ENCODE peak calls at places on chromosomes 11 and 22, in nine cellular contexts. One of them, this sample, is unnamed.

GRCh38 chr11:27161071-27161470 is 120.5 kb downstream of the BBOX1 start:
- DNase-seq in Calu3: no peak
- DNase-seq in PC-3: peak; percentile 6
- DNase-seq in non-pigmented ciliary epithelial cell: peak; percentile 36
- DNase-seq in activated CD4-positive, alpha-beta T cell treated with anti-CD3 and anti-CD28 coated beads, Interleukin-2, amount 50 U/mL, for 24 hours: no peak
- DNase-seq in stimulated activated CD4-positive, alpha-beta T cell treated with anti-CD3 and anti-CD28 coated beads, Interleukin-2, amount 100 ng/mL, for 48 hours: no peak
- DNase-seq in RPMI7951: no peak
- DNase-seq in bronchial epithelial cell: peak; percentile 28
- DNase-seq in lower lobe of right lung: no peak
- DNase-seq in this sample: no peak

GRCh38 chr11:7969756-7970646 is 4.8 kb upstream of the NLRP10 start:
- DNase-seq in Calu3: no peak
- DNase-seq in PC-3: no peak
- DNase-seq in non-pigmented ciliary epithelial cell: no peak
- DNase-seq in activated CD4-positive, alpha-beta T cell treated with anti-CD3 and anti-CD28 coated beads, Interleukin-2, amount 50 U/mL, for 24 hours: no peak
- DNase-seq in stimulated activated CD4-positive, alpha-beta T cell treated with anti-CD3 and anti-CD28 coated beads, Interleukin-2, amount 100 ng/mL, for 48 hours: no peak
- DNase-seq in RPMI7951: peak; percentile 75
- DNase-seq in bronchial epithelial cell: no peak
- DNase-seq in lower lobe of right lung: no peak
- DNase-seq in this sample: no peak

GRCh38 chr11:64285885-64286800 is 495 bp downstream of the GPR137 start:
- DNase-seq in Calu3: peak; percentile 56
- DNase-seq in PC-3: peak; percentile 55
- DNase-seq in non-pigmented ciliary epithelial cell: no peak
- DNase-seq in activated CD4-positive, alpha-beta T cell treated with anti-CD3 and anti-CD28 coated beads, Interleukin-2, amount 50 U/mL, for 24 hours: no peak
- DNase-seq in stimulated activated CD4-positive, alpha-beta T cell treated with anti-CD3 and anti-CD28 coated beads, Interleukin-2, amount 100 ng/mL, for 48 hours: no peak
- DNase-seq in RPMI7951: no peak
- DNase-seq in bronchial epithelial cell: no peak
- DNase-seq in lower lobe of right lung: no peak
- DNase-seq in this sample: no peak

GRCh38 chr11:64266339-64266738 is 15.0 kb downstream of the PLCB3 start:
- DNase-seq in Calu3: no peak
- DNase-seq in PC-3: peak; percentile 60
- DNase-seq in non-pigmented ciliary epithelial cell: no peak
- DNase-seq in activated CD4-positive, alpha-beta T cell treated with anti-CD3 and anti-CD28 coated beads, Interleukin-2, amount 50 U/mL, for 24 hours: no peak
- DNase-seq in stimulated activated CD4-positive, alpha-beta T cell treated with anti-CD3 and anti-CD28 coated beads, Interleukin-2, amount 100 ng/mL, for 48 hours: no peak
- DNase-seq in RPMI7951: peak; percentile 84
- DNase-seq in bronchial epithelial cell: peak; percentile 61
- DNase-seq in lower lobe of right lung: no peak
- DNase-seq in this sample: no peak

GRCh38 chr11:2217211-2218081 is 45.8 kb upstream of the TH start:
- DNase-seq in Calu3: no peak
- DNase-seq in PC-3: no peak
- DNase-seq in non-pigmented ciliary epithelial cell: no peak
- DNase-seq in activated CD4-positive, alpha-beta T cell treated with anti-CD3 and anti-CD28 coated beads, Interleukin-2, amount 50 U/mL, for 24 hours: no peak
- DNase-seq in stimulated activated CD4-positive, alpha-beta T cell treated with anti-CD3 and anti-CD28 coated beads, Interleukin-2, amount 100 ng/mL, for 48 hours: no peak
- DNase-seq in RPMI7951: no peak
- DNase-seq in bronchial epithelial cell: no peak
- DNase-seq in lower lobe of right lung: peak; percentile 44
- DNase-seq in this sample: no peak

GRCh38 chr11:62917906-62918502 is 3.2 kb downstream of the CHRM1 start:
- DNase-seq in Calu3: no peak
- DNase-seq in PC-3: no peak
- DNase-seq in non-pigmented ciliary epithelial cell: no peak
- DNase-seq in activated CD4-positive, alpha-beta T cell treated with anti-CD3 and anti-CD28 coated beads, Interleukin-2, amount 50 U/mL, for 24 hours: no peak
- DNase-seq in stimulated activated CD4-positive, alpha-beta T cell treated with anti-CD3 and anti-CD28 coated beads, Interleukin-2, amount 100 ng/mL, for 48 hours: no peak
- DNase-seq in RPMI7951: no peak
- DNase-seq in bronchial epithelial cell: no peak
- DNase-seq in lower lobe of right lung: peak; percentile 9
- DNase-seq in this sample: no peak

GRCh38 chr11:34028407-34028804 is 23.1 kb upstream of the CAPRIN1 start:
- DNase-seq in Calu3: peak; percentile 3
- DNase-seq in PC-3: no peak
- DNase-seq in non-pigmented ciliary epithelial cell: no peak
- DNase-seq in activated CD4-positive, alpha-beta T cell treated with anti-CD3 and anti-CD28 coated beads, Interleukin-2, amount 50 U/mL, for 24 hours: no peak
- DNase-seq in stimulated activated CD4-positive, alpha-beta T cell treated with anti-CD3 and anti-CD28 coated beads, Interleukin-2, amount 100 ng/mL, for 48 hours: no peak
- DNase-seq in RPMI7951: no peak
- DNase-seq in bronchial epithelial cell: no peak
- DNase-seq in lower lobe of right lung: no peak
- DNase-seq in this sample: no peak

GRCh38 chr11:104830508-104830907 is 67.8 kb downstream of the CASP12 start:
- DNase-seq in Calu3: no peak
- DNase-seq in PC-3: no peak
- DNase-seq in non-pigmented ciliary epithelial cell: no peak
- DNase-seq in activated CD4-positive, alpha-beta T cell treated with anti-CD3 and anti-CD28 coated beads, Interleukin-2, amount 50 U/mL, for 24 hours: no peak
- DNase-seq in stimulated activated CD4-positive, alpha-beta T cell treated with anti-CD3 and anti-CD28 coated beads, Interleukin-2, amount 100 ng/mL, for 48 hours: no peak
- DNase-seq in RPMI7951: no peak
- DNase-seq in bronchial epithelial cell: no peak
- DNase-seq in lower lobe of right lung: no peak
- DNase-seq in this sample: no peak

GRCh38 chr22:36362077-36362476 is 25.7 kb downstream of the MYH9 start:
- DNase-seq in Calu3: no peak
- DNase-seq in PC-3: no peak
- DNase-seq in non-pigmented ciliary epithelial cell: no peak
- DNase-seq in activated CD4-positive, alpha-beta T cell treated with anti-CD3 and anti-CD28 coated beads, Interleukin-2, amount 50 U/mL, for 24 hours: no peak
- DNase-seq in stimulated activated CD4-positive, alpha-beta T cell treated with anti-CD3 and anti-CD28 coated beads, Interleukin-2, amount 100 ng/mL, for 48 hours: no peak
- DNase-seq in RPMI7951: no peak
- DNase-seq in bronchial epithelial cell: no peak
- DNase-seq in lower lobe of right lung: no peak
- DNase-seq in this sample: no peak

GRCh38 chr22:46129390-46130041 is 20.8 kb upstream of the PPARA start:
- DNase-seq in Calu3: no peak
- DNase-seq in PC-3: no peak
- DNase-seq in non-pigmented ciliary epithelial cell: no peak
- DNase-seq in activated CD4-positive, alpha-beta T cell treated with anti-CD3 and anti-CD28 coated beads, Interleukin-2, amount 50 U/mL, for 24 hours: no peak
- DNase-seq in stimulated activated CD4-positive, alpha-beta T cell treated with anti-CD3 and anti-CD28 coated beads, Interleukin-2, amount 100 ng/mL, for 48 hours: no peak
- DNase-seq in RPMI7951: no peak
- DNase-seq in bronchial epithelial cell: no peak
- DNase-seq in lower lobe of right lung: peak; percentile 83
- DNase-seq in this sample: peak; percentile 70

GRCh38 chr11:76265771-76266241 is 59.5 kb upstream of the WNT11 start:
- DNase-seq in Calu3: no peak
- DNase-seq in PC-3: no peak
- DNase-seq in non-pigmented ciliary epithelial cell: no peak
- DNase-seq in activated CD4-positive, alpha-beta T cell treated with anti-CD3 and anti-CD28 coated beads, Interleukin-2, amount 50 U/mL, for 24 hours: no peak
- DNase-seq in stimulated activated CD4-positive, alpha-beta T cell treated with anti-CD3 and anti-CD28 coated beads, Interleukin-2, amount 100 ng/mL, for 48 hours: no peak
- DNase-seq in RPMI7951: peak; percentile 39
- DNase-seq in bronchial epithelial cell: no peak
- DNase-seq in lower lobe of right lung: no peak
- DNase-seq in this sample: no peak

GRCh38 chr11:78516281-78516680 is 58.4 kb downstream of the NARS2 start:
- DNase-seq in Calu3: no peak
- DNase-seq in PC-3: no peak
- DNase-seq in non-pigmented ciliary epithelial cell: no peak
- DNase-seq in activated CD4-positive, alpha-beta T cell treated with anti-CD3 and anti-CD28 coated beads, Interleukin-2, amount 50 U/mL, for 24 hours: no peak
- DNase-seq in stimulated activated CD4-positive, alpha-beta T cell treated with anti-CD3 and anti-CD28 coated beads, Interleukin-2, amount 100 ng/mL, for 48 hours: no peak
- DNase-seq in RPMI7951: no peak
- DNase-seq in bronchial epithelial cell: no peak
- DNase-seq in lower lobe of right lung: no peak
- DNase-seq in this sample: no peak

GRCh38 chr11:119298726-119299125 is 18.2 kb downstream of the MCAM start:
- DNase-seq in Calu3: no peak
- DNase-seq in PC-3: no peak
- DNase-seq in non-pigmented ciliary epithelial cell: no peak
- DNase-seq in activated CD4-positive, alpha-beta T cell treated with anti-CD3 and anti-CD28 coated beads, Interleukin-2, amount 50 U/mL, for 24 hours: no peak
- DNase-seq in stimulated activated CD4-positive, alpha-beta T cell treated with anti-CD3 and anti-CD28 coated beads, Interleukin-2, amount 100 ng/mL, for 48 hours: no peak
- DNase-seq in RPMI7951: no peak
- DNase-seq in bronchial epithelial cell: no peak
- DNase-seq in lower lobe of right lung: no peak
- DNase-seq in this sample: no peak

GRCh38 chr22:24408630-24409029 is 18.8 kb upstream of the ADORA2A start:
- DNase-seq in Calu3: no peak
- DNase-seq in PC-3: no peak
- DNase-seq in non-pigmented ciliary epithelial cell: no peak
- DNase-seq in activated CD4-positive, alpha-beta T cell treated with anti-CD3 and anti-CD28 coated beads, Interleukin-2, amount 50 U/mL, for 24 hours: no peak
- DNase-seq in stimulated activated CD4-positive, alpha-beta T cell treated with anti-CD3 and anti-CD28 coated beads, Interleukin-2, amount 100 ng/mL, for 48 hours: no peak
- DNase-seq in RPMI7951: no peak
- DNase-seq in bronchial epithelial cell: no peak
- DNase-seq in lower lobe of right lung: no peak
- DNase-seq in this sample: no peak

GRCh38 chr11:87046824-87047223 is 9.1 kb downstream of the TMEM135 start:
- DNase-seq in Calu3: no peak
- DNase-seq in PC-3: no peak
- DNase-seq in non-pigmented ciliary epithelial cell: no peak
- DNase-seq in activated CD4-positive, alpha-beta T cell treated with anti-CD3 and anti-CD28 coated beads, Interleukin-2, amount 50 U/mL, for 24 hours: no peak
- DNase-seq in stimulated activated CD4-positive, alpha-beta T cell treated with anti-CD3 and anti-CD28 coated beads, Interleukin-2, amount 100 ng/mL, for 48 hours: no peak
- DNase-seq in RPMI7951: no peak
- DNase-seq in bronchial epithelial cell: no peak
- DNase-seq in lower lobe of right lung: no peak
- DNase-seq in this sample: no peak

GRCh38 chr11:21514298-21514697 is 678.6 kb upstream of the ANO5 start:
- DNase-seq in Calu3: peak; percentile 3
- DNase-seq in PC-3: peak; percentile 3
- DNase-seq in non-pigmented ciliary epithelial cell: no peak
- DNase-seq in activated CD4-positive, alpha-beta T cell treated with anti-CD3 and anti-CD28 coated beads, Interleukin-2, amount 50 U/mL, for 24 hours: no peak
- DNase-seq in stimulated activated CD4-positive, alpha-beta T cell treated with anti-CD3 and anti-CD28 coated beads, Interleukin-2, amount 100 ng/mL, for 48 hours: no peak
- DNase-seq in RPMI7951: no peak
- DNase-seq in bronchial epithelial cell: peak; percentile 17
- DNase-seq in lower lobe of right lung: no peak
- DNase-seq in this sample: no peak

GRCh38 chr11:127521413-127521812 is 520.8 kb upstream of the KIRREL3 start:
- DNase-seq in Calu3: no peak
- DNase-seq in PC-3: no peak
- DNase-seq in non-pigmented ciliary epithelial cell: peak; percentile 44
- DNase-seq in activated CD4-positive, alpha-beta T cell treated with anti-CD3 and anti-CD28 coated beads, Interleukin-2, amount 50 U/mL, for 24 hours: no peak
- DNase-seq in stimulated activated CD4-positive, alpha-beta T cell treated with anti-CD3 and anti-CD28 coated beads, Interleukin-2, amount 100 ng/mL, for 48 hours: no peak
- DNase-seq in RPMI7951: peak; percentile 16
- DNase-seq in bronchial epithelial cell: no peak
- DNase-seq in lower lobe of right lung: no peak
- DNase-seq in this sample: no peak

GRCh38 chr11:3866206-3866605 is 10.7 kb downstream of the STIM1 start:
- DNase-seq in Calu3: no peak
- DNase-seq in PC-3: no peak
- DNase-seq in non-pigmented ciliary epithelial cell: no peak
- DNase-seq in activated CD4-positive, alpha-beta T cell treated with anti-CD3 and anti-CD28 coated beads, Interleukin-2, amount 50 U/mL, for 24 hours: no peak
- DNase-seq in stimulated activated CD4-positive, alpha-beta T cell treated with anti-CD3 and anti-CD28 coated beads, Interleukin-2, amount 100 ng/mL, for 48 hours: no peak
- DNase-seq in RPMI7951: no peak
- DNase-seq in bronchial epithelial cell: peak; percentile 34
- DNase-seq in lower lobe of right lung: peak; percentile 85
- DNase-seq in this sample: no peak

GRCh38 chr11:69860796-69861445 is 41.7 kb upstream of the FGF3 start:
- DNase-seq in Calu3: no peak
- DNase-seq in PC-3: no peak
- DNase-seq in non-pigmented ciliary epithelial cell: no peak
- DNase-seq in activated CD4-positive, alpha-beta T cell treated with anti-CD3 and anti-CD28 coated beads, Interleukin-2, amount 50 U/mL, for 24 hours: no peak
- DNase-seq in stimulated activated CD4-positive, alpha-beta T cell treated with anti-CD3 and anti-CD28 coated beads, Interleukin-2, amount 100 ng/mL, for 48 hours: no peak
- DNase-seq in RPMI7951: no peak
- DNase-seq in bronchial epithelial cell: no peak
- DNase-seq in lower lobe of right lung: no peak
- DNase-seq in this sample: no peak

GRCh38 chr11:114091791-114092397 is 32.4 kb downstream of the ZBTB16 start:
- DNase-seq in Calu3: no peak
- DNase-seq in PC-3: no peak
- DNase-seq in non-pigmented ciliary epithelial cell: no peak
- DNase-seq in activated CD4-positive, alpha-beta T cell treated with anti-CD3 and anti-CD28 coated beads, Interleukin-2, amount 50 U/mL, for 24 hours: no peak
- DNase-seq in stimulated activated CD4-positive, alpha-beta T cell treated with anti-CD3 and anti-CD28 coated beads, Interleukin-2, amount 100 ng/mL, for 48 hours: no peak
- DNase-seq in RPMI7951: no peak
- DNase-seq in bronchial epithelial cell: no peak
- DNase-seq in lower lobe of right lung: no peak
- DNase-seq in this sample: no peak

GRCh38 chr11:128848815-128849455 is 18.2 kb downstream of the KCNJ1 start:
- DNase-seq in Calu3: peak; percentile 56
- DNase-seq in PC-3: peak; percentile 65
- DNase-seq in non-pigmented ciliary epithelial cell: no peak
- DNase-seq in activated CD4-positive, alpha-beta T cell treated with anti-CD3 and anti-CD28 coated beads, Interleukin-2, amount 50 U/mL, for 24 hours: peak; percentile 49
- DNase-seq in stimulated activated CD4-positive, alpha-beta T cell treated with anti-CD3 and anti-CD28 coated beads, Interleukin-2, amount 100 ng/mL, for 48 hours: peak; percentile 72
- DNase-seq in RPMI7951: peak; percentile 37
- DNase-seq in bronchial epithelial cell: no peak
- DNase-seq in lower lobe of right lung: peak; percentile 74
- DNase-seq in this sample: peak; percentile 60

GRCh38 chr22:23892626-23893445 is 1.3 kb upstream of the MIF start:
- DNase-seq in Calu3: no peak
- DNase-seq in PC-3: no peak
- DNase-seq in non-pigmented ciliary epithelial cell: no peak
- DNase-seq in activated CD4-positive, alpha-beta T cell treated with anti-CD3 and anti-CD28 coated beads, Interleukin-2, amount 50 U/mL, for 24 hours: no peak
- DNase-seq in stimulated activated CD4-positive, alpha-beta T cell treated with anti-CD3 and anti-CD28 coated beads, Interleukin-2, amount 100 ng/mL, for 48 hours: no peak
- DNase-seq in RPMI7951: no peak
- DNase-seq in bronchial epithelial cell: no peak
- DNase-seq in lower lobe of right lung: no peak
- DNase-seq in this sample: no peak

GRCh38 chr22:44024288-44024908 is at the start of gene PARVB:
- DNase-seq in Calu3: peak; percentile 15
- DNase-seq in PC-3: peak; percentile 6
- DNase-seq in non-pigmented ciliary epithelial cell: no peak
- DNase-seq in activated CD4-positive, alpha-beta T cell treated with anti-CD3 and anti-CD28 coated beads, Interleukin-2, amount 50 U/mL, for 24 hours: no peak
- DNase-seq in stimulated activated CD4-positive, alpha-beta T cell treated with anti-CD3 and anti-CD28 coated beads, Interleukin-2, amount 100 ng/mL, for 48 hours: peak; percentile 6
- DNase-seq in RPMI7951: peak; percentile 29
- DNase-seq in bronchial epithelial cell: no peak
- DNase-seq in lower lobe of right lung: peak; percentile 51
- DNase-seq in this sample: peak; percentile 36

GRCh38 chr11:20374746-20375305 is 11.3 kb downstream of the HTATIP2 start:
- DNase-seq in Calu3: no peak
- DNase-seq in PC-3: no peak
- DNase-seq in non-pigmented ciliary epithelial cell: no peak
- DNase-seq in activated CD4-positive, alpha-beta T cell treated with anti-CD3 and anti-CD28 coated beads, Interleukin-2, amount 50 U/mL, for 24 hours: no peak
- DNase-seq in stimulated activated CD4-positive, alpha-beta T cell treated with anti-CD3 and anti-CD28 coated beads, Interleukin-2, amount 100 ng/mL, for 48 hours: no peak
- DNase-seq in RPMI7951: peak; percentile 31
- DNase-seq in bronchial epithelial cell: no peak
- DNase-seq in lower lobe of right lung: no peak
- DNase-seq in this sample: no peak

GRCh38 chr22:49937758-49938564 is 19.5 kb downstream of the CRELD2 start:
- DNase-seq in Calu3: no peak
- DNase-seq in PC-3: no peak
- DNase-seq in non-pigmented ciliary epithelial cell: no peak
- DNase-seq in activated CD4-positive, alpha-beta T cell treated with anti-CD3 and anti-CD28 coated beads, Interleukin-2, amount 50 U/mL, for 24 hours: no peak
- DNase-seq in stimulated activated CD4-positive, alpha-beta T cell treated with anti-CD3 and anti-CD28 coated beads, Interleukin-2, amount 100 ng/mL, for 48 hours: no peak
- DNase-seq in RPMI7951: peak; percentile 40
- DNase-seq in bronchial epithelial cell: no peak
- DNase-seq in lower lobe of right lung: no peak
- DNase-seq in this sample: no peak

GRCh38 chr11:25838918-25839611 is 492.9 kb upstream of the ANO3 start:
- DNase-seq in Calu3: no peak
- DNase-seq in PC-3: peak; percentile 31
- DNase-seq in non-pigmented ciliary epithelial cell: no peak
- DNase-seq in activated CD4-positive, alpha-beta T cell treated with anti-CD3 and anti-CD28 coated beads, Interleukin-2, amount 50 U/mL, for 24 hours: no peak
- DNase-seq in stimulated activated CD4-positive, alpha-beta T cell treated with anti-CD3 and anti-CD28 coated beads, Interleukin-2, amount 100 ng/mL, for 48 hours: no peak
- DNase-seq in RPMI7951: no peak
- DNase-seq in bronchial epithelial cell: peak; percentile 8
- DNase-seq in lower lobe of right lung: no peak
- DNase-seq in this sample: no peak

GRCh38 chr11:122517403-122518379 is 137.8 kb upstream of the UBASH3B start:
- DNase-seq in Calu3: no peak
- DNase-seq in PC-3: no peak
- DNase-seq in non-pigmented ciliary epithelial cell: no peak
- DNase-seq in activated CD4-positive, alpha-beta T cell treated with anti-CD3 and anti-CD28 coated beads, Interleukin-2, amount 50 U/mL, for 24 hours: no peak
- DNase-seq in stimulated activated CD4-positive, alpha-beta T cell treated with anti-CD3 and anti-CD28 coated beads, Interleukin-2, amount 100 ng/mL, for 48 hours: no peak
- DNase-seq in RPMI7951: no peak
- DNase-seq in bronchial epithelial cell: no peak
- DNase-seq in lower lobe of right lung: no peak
- DNase-seq in this sample: no peak

GRCh38 chr11:77115181-77115611 is 12.6 kb downstream of the OMP start:
- DNase-seq in Calu3: no peak
- DNase-seq in PC-3: peak; percentile 25
- DNase-seq in non-pigmented ciliary epithelial cell: no peak
- DNase-seq in activated CD4-positive, alpha-beta T cell treated with anti-CD3 and anti-CD28 coated beads, Interleukin-2, amount 50 U/mL, for 24 hours: no peak
- DNase-seq in stimulated activated CD4-positive, alpha-beta T cell treated with anti-CD3 and anti-CD28 coated beads, Interleukin-2, amount 100 ng/mL, for 48 hours: no peak
- DNase-seq in RPMI7951: no peak
- DNase-seq in bronchial epithelial cell: no peak
- DNase-seq in lower lobe of right lung: no peak
- DNase-seq in this sample: no peak

GRCh38 chr11:2346014-2346413 is 31.1 kb upstream of the CD81 start:
- DNase-seq in Calu3: no peak
- DNase-seq in PC-3: no peak
- DNase-seq in non-pigmented ciliary epithelial cell: no peak
- DNase-seq in activated CD4-positive, alpha-beta T cell treated with anti-CD3 and anti-CD28 coated beads, Interleukin-2, amount 50 U/mL, for 24 hours: no peak
- DNase-seq in stimulated activated CD4-positive, alpha-beta T cell treated with anti-CD3 and anti-CD28 coated beads, Interleukin-2, amount 100 ng/mL, for 48 hours: no peak
- DNase-seq in RPMI7951: no peak
- DNase-seq in bronchial epithelial cell: no peak
- DNase-seq in lower lobe of right lung: no peak
- DNase-seq in this sample: no peak

This sample was measured in GM12892.